ENCODE peak calls at places on chromosomes 16 and 17, in four cellular contexts. E, C, I and V are unnamed samples.

GRCh38 chr17:45942284-45942683 is 47.9 kb downstream of the MAPT start:
- DNase-seq in C (peak), E (no peak), I (peak), V (no peak)

GRCh38 chr17:73343168-73343634 is 31.4 kb upstream of the CDC42EP4 start:
- DNase-seq in C (no peak), I (peak), E (no peak), V (no peak)

GRCh38 chr17:77961741-77962140 is 3.2 kb downstream of the TNRC6C start:
- DNase-seq in E (no peak), I (no peak), C (no peak), V (no peak)

GRCh38 chr16:56357291-56357764 is 68.0 kb downstream of the AMFR start:
- DNase-seq in C (no peak), I (peak), E (no peak), V (no peak)

GRCh38 chr17:71455219-71455618 is 665.6 kb upstream of the SOX9 start:
- DNase-seq in C (no peak), I (no peak), E (no peak), V (no peak)

GRCh38 chr17:37430051-37430591 is 23.4 kb downstream of the TADA2A start:
- DNase-seq in I (no peak), C (no peak), E (no peak), V (no peak)

GRCh38 chr17:6507535-6507934 is 48.8 kb downstream of the PITPNM3 start:
- DNase-seq in I (peak), E (peak), C (no peak), V (no peak)

GRCh38 chr17:38705803-38706624 is 941 bp downstream of the MLLT6 start:
- DNase-seq in I (peak), E (no peak), C (no peak), V (no peak)

GRCh38 chr16:87002717-87003413 is 314.3 kb downstream of the C16orf95 start:
- DNase-seq in E (no peak), C (no peak), I (no peak), V (no peak)

DNA sequence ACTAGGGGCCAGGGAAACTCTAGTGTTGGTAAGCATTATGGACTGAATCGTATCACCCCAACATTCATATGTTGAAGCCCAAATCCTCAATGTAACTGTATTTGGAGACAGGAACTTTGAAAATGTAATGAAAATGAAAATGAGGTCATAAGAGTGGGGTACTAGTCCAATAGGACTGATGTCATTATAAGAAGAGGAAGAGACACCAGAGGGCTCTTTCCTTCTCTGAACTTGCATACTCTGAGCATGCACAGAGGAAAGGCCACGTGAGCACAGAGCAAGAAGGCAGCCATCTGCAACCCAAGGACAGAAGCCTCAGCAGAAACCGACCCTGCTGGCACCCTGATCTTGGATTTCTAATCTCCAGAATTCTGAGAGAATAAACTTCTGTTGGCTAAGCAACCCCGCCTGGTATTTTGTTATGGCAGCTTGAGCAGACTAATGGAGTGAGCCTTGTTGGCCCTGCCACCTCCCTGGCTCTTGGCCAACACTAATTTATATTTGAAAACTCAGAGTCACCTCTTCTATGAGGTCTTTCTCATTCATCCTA is 273.4 kb downstream of the NTN1 start:
- DNase-seq in I (no peak), E (no peak), C (no peak), V (no peak)
- TF ChIP-seq POLR2AphosphoS5 in I (no peak), E (no peak), C (no peak), V (no peak)

GRCh38 chr17:20105539-20106291 is 96.6 kb downstream of the SPECC1 start:
- DNase-seq in E (no peak), I (no peak), C (no peak), V (no peak)
- H3K4me3 ChIP-seq in E (no peak), I (no peak), C (no peak), V (no peak)

GRCh38 chr16:11272921-11273720 is at the start of gene PRM3:
- DNase-seq in I (no peak), C (no peak), E (no peak), V (no peak)

GRCh38 chr16:11272484-11272883 is 945 bp downstream of the PRM3 start:
- DNase-seq in I (no peak), E (no peak), C (no peak), V (no peak)

GRCh38 chr16:11273721-11274324 is 394 bp upstream of the PRM3 start:
- DNase-seq in E (no peak), I (no peak), C (no peak), V (no peak)

GRCh38 chr16:11270602-11271162 is 1.6 kb upstream of the TNP2 start:
- DNase-seq in I (no peak), E (no peak), C (no peak), V (no peak)

DNA sequence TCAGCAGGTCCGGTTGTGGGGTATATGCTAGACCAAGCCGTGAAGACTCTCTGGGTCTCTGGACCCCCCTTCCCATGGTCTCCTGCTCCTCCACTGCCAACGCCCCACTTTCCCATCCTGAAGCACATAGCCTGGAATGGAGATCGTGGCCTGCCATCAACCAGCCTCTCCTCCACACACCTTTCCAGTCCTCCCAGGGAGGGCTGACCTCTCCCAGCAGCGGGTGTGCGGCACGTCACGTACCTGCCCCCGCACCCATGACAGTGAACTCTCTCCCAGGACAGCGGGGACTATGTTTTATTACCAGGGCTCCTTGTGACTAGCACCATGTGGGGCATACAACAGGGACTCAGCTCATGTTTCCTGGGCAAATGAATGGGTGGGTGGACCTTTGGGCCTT is 1.8 kb downstream of the PRM3 start:
- DNase-seq in C (no peak), I (no peak), E (no peak), V (no peak)
- TF ChIP-seq POLR2AphosphoS5 in C (no peak), I (no peak), E (no peak), V (no peak)

GRCh38 chr17:82228278-82228841 is 482 bp upstream of the SLC16A3 start:
- DNase-seq in E (no peak), I (peak), C (no peak), V (no peak)
- H3K4me3 ChIP-seq in E (peak), I (peak), C (no peak), V (peak)

GRCh38 chr16:2499454-2499853 is 14.3 kb upstream of the ATP6V0C start:
- DNase-seq in C (no peak), E (no peak), I (no peak), V (no peak)

GRCh38 chr16:2501938-2502900 is 11.5 kb upstream of the ATP6V0C start:
- DNase-seq in C (no peak), E (no peak), I (no peak), V (no peak)

GRCh38 chr16:2499890-2500633 is 13.7 kb upstream of the ATP6V0C start:
- DNase-seq in I (no peak), C (no peak), E (no peak), V (no peak)

GRCh38 chr16:2500634-2500936 is 13.2 kb upstream of the ATP6V0C start:
- DNase-seq in E (no peak), C (no peak), I (no peak), V (no peak)

GRCh38 chr16:2500937-2501750 is 12.6 kb upstream of the ATP6V0C start:
- DNase-seq in I (peak), E (no peak), C (no peak), V (no peak)
- TF ChIP-seq POLR2AphosphoS5 in I (no peak), E (no peak), C (no peak), V (peak)

GRCh38 chr17:48546924-48547838 is 2.3 kb upstream of the HOXB2 start:
- DNase-seq in I (no peak), E (no peak), C (peak), V (no peak)

GRCh38 chr17:48545539-48545938 is 630 bp upstream of the HOXB2 start:
- DNase-seq in I (no peak), E (no peak), C (no peak), V (no peak)

GRCh38 chr17:48547839-48548686 is 3.2 kb upstream of the HOXB2 start:
- DNase-seq in C (no peak), I (no peak), E (no peak), V (no peak)

GRCh38 chr17:48545022-48545376 is at the start of gene HOXB2:
- DNase-seq in I (no peak), E (no peak), C (no peak), V (no peak)

GRCh38 chr17:48546187-48546923 is 1.4 kb upstream of the HOXB2 start:
- DNase-seq in E (no peak), I (no peak), C (no peak), V (no peak)
- H3K4me3 ChIP-seq in E (no peak), I (peak), C (peak), V (peak)

DNA sequence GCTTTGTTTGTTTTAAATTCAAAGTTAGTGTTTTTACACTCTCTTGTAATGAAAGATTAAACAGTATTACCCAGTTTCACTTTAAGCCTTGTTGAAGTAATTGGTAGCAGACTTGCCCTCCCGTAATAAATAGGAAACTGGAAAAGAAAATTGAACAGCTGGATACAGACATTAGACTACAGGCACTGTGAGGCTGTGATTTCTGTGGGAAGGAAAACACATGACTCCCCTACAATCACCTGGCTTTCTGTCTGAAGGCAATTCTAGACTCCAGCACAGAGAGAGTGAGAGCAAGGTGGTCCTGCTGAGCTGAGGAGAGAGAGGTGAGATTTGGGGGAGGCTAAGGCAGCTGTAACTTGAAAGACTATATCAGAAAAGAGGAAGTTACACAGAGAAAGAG is 57.8 kb upstream of the CDYL2 start:
- DNase-seq in C (no peak), I (no peak), E (no peak), V (no peak)
- TF ChIP-seq POLR2AphosphoS5 in C (no peak), I (no peak), E (no peak), V (no peak)

GRCh38 chr16:1900452-1900774 is 17.8 kb downstream of the HS3ST6 start:
- DNase-seq in I (no peak), C (no peak), E (no peak), V (no peak)

GRCh38 chr16:1890701-1891035 is 18.7 kb upstream of the MEIOB start:
- DNase-seq in C (no peak), E (no peak), I (no peak), V (no peak)

GRCh38 chr16:1899641-1900451 is 18.4 kb downstream of the HS3ST6 start:
- DNase-seq in I (peak), C (no peak), E (no peak), V (peak)

GRCh38 chr16:1895068-1895467 is 23.1 kb upstream of the MEIOB start:
- DNase-seq in E (no peak), I (peak), C (no peak), V (no peak)

GRCh38 chr16:1895949-1896675 is 22.1 kb downstream of the HS3ST6 start:
- DNase-seq in C (no peak), I (no peak), E (no peak), V (no peak)
- H3K4me3 ChIP-seq in C (no peak), I (no peak), E (no peak), V (no peak)